ENCODE peak calls at places on chromosomes 2 and 18, in nine cellular contexts. P is fibroblast of lung; Q is stimulated activated naive B cell treated with anti-CD40 and anti-IgM and Interleukin-4, amounts not matched to agents 10 μg/mL and 1 μg/mL and 100 μg/mL, for 72 hours; S is HuH-7.5; B is activated naive CD4-positive, alpha-beta T cell; W is iris pigment epithelial cell; A is Panc1; T is NCI-H1417; L is heart right ventricle. N is an unnamed sample.

GRCh38 chr2:82993631-82994030 is 1465.4 kb downstream of the SUCLG1 start:
- DNase-seq in P (no peak), Q (no peak), S (no peak), B (no peak), W (peak; percentile 15), A (peak; percentile 27), T (no peak), L (no peak), N (no peak)

GRCh38 chr2:241564596-241565411 is 6.3 kb downstream of the BOK start:
- DNase-seq in P (no peak), Q (no peak), S (no peak), B (no peak), W (no peak), A (no peak), T (no peak), L (no peak), N (no peak)

GRCh38 chr18:48388478-48388877 is 20.7 kb downstream of the ZBTB7C start:
- DNase-seq in P (peak; percentile 48), Q (no peak), S (no peak), B (no peak), W (no peak), A (no peak), T (no peak), L (no peak), N (no peak)

GRCh38 chr2:113024730-113025129 is 19.5 kb downstream of the IL36A start:
- DNase-seq in P (no peak), Q (no peak), S (no peak), B (no peak), W (no peak), A (no peak), T (no peak), L (no peak), N (no peak)

GRCh38 chr18:24763765-24764548 is 303.5 kb downstream of the HRH4 start:
- DNase-seq in P (peak; percentile 43), Q (no peak), S (no peak), B (no peak), W (no peak), A (no peak), T (no peak), L (peak; percentile 12), N (no peak)

GRCh38 chr2:628651-629050 is 48.6 kb downstream of the TMEM18 start:
- DNase-seq in P (no peak), Q (no peak), S (no peak), B (no peak), W (no peak), A (no peak), T (no peak), L (no peak), N (no peak)

GRCh38 chr18:9413586-9413985 is 61.7 kb upstream of the RALBP1 start:
- DNase-seq in P (peak; percentile 83), Q (no peak), S (no peak), B (no peak), W (peak; percentile 89), A (no peak), T (no peak), L (no peak), N (no peak)

GRCh38 chr18:46343940-46344372 is 239.8 kb downstream of the HAUS1 start:
- DNase-seq in P (no peak), Q (peak; percentile 62), S (no peak), B (peak; percentile 4), W (no peak), A (no peak), T (peak; percentile 25), L (peak; percentile 37), N (peak; percentile 76)

GRCh38 chr2:1638281-1638860 is 105.9 kb downstream of the PXDN start:
- DNase-seq in P (no peak), Q (no peak), S (no peak), B (no peak), W (peak; percentile 59), A (no peak), T (no peak), L (no peak), N (no peak)

GRCh38 chr18:35179906-35180305 is 60.9 kb upstream of the ZNF397 start:
- DNase-seq in P (no peak), Q (no peak), S (no peak), B (no peak), W (no peak), A (no peak), T (no peak), L (no peak), N (no peak)

GRCh38 chr2:9914384-9915065 is 37.0 kb upstream of the GRHL1 start:
- DNase-seq in P (peak; percentile 85), Q (no peak), S (no peak), B (no peak), W (peak; percentile 87), A (peak; percentile 82), T (no peak), L (no peak), N (no peak)

GRCh38 chr2:148615446-148615845 is 29.1 kb upstream of the EPC2 start:
- DNase-seq in P (no peak), Q (no peak), S (no peak), B (no peak), W (no peak), A (no peak), T (no peak), L (no peak), N (no peak)

GRCh38 chr2:42835577-42836371 is 43.4 kb upstream of the HAAO start:
- DNase-seq in P (peak; percentile 94), Q (no peak), S (no peak), B (no peak), W (peak; percentile 99), A (no peak), T (no peak), L (no peak), N (no peak)

GRCh38 chr18:48409591-48410094 is 460 bp upstream of the ZBTB7C start:
- DNase-seq in P (peak; percentile 23), Q (no peak), S (no peak), B (no peak), W (no peak), A (no peak), T (peak; percentile 44), L (peak; percentile 54), N (no peak)

GRCh38 chr2:180523629-180524340 is 456.6 kb upstream of the UBE2E3 start:
- DNase-seq in P (peak; percentile 93), Q (no peak), S (no peak), B (no peak), W (peak; percentile 92), A (no peak), T (no peak), L (no peak), N (no peak)

GRCh38 chr18:23556145-23556780 is 30.0 kb downstream of the NPC1 start:
- DNase-seq in P (no peak), Q (no peak), S (peak; percentile 46), B (no peak), W (no peak), A (no peak), T (no peak), L (no peak), N (no peak)

GRCh38 chr2:102100371-102101096 is 42.0 kb upstream of the IL1R1 start:
- DNase-seq in P (peak; percentile 48), Q (no peak), S (no peak), B (no peak), W (peak; percentile 61), A (no peak), T (no peak), L (no peak), N (no peak)

GRCh38 chr2:102417946-102418345 is 5.0 kb upstream of the IL18RAP start:
- DNase-seq in P (no peak), Q (no peak), S (no peak), B (no peak), W (no peak), A (no peak), T (no peak), L (no peak), N (no peak)

GRCh38 chr2:202717598-202718310 is 83.0 kb downstream of the FAM117B start:
- DNase-seq in P (no peak), Q (peak; percentile 5), S (no peak), B (no peak), W (no peak), A (no peak), T (no peak), L (no peak), N (no peak)

GRCh38 chr2:240216197-240216596 is 75.7 kb upstream of the OTOS start:
- DNase-seq in P (no peak), Q (no peak), S (no peak), B (no peak), W (no peak), A (no peak), T (no peak), L (no peak), N (no peak)

GRCh38 chr18:23541349-23542093 is 38.2 kb downstream of the RMC1 start:
- DNase-seq in P (no peak), Q (no peak), S (no peak), B (no peak), W (no peak), A (no peak), T (no peak), L (no peak), N (no peak)

GRCh38 chr2:210399440-210400041 is 77.0 kb downstream of the LANCL1 start:
- DNase-seq in P (peak; percentile 42), Q (no peak), S (no peak), B (no peak), W (peak; percentile 17), A (no peak), T (no peak), L (no peak), N (no peak)

GRCh38 chr2:226354434-226354833 is 445.2 kb downstream of the IRS1 start:
- DNase-seq in P (no peak), Q (no peak), S (no peak), B (no peak), W (peak; percentile 41), A (no peak), T (no peak), L (no peak), N (no peak)

GRCh38 chr2:127887452-127888219 is 1.9 kb upstream of the AMMECR1L start:
- DNase-seq in P (peak; percentile 71), Q (no peak), S (no peak), B (no peak), W (no peak), A (no peak), T (no peak), L (no peak), N (no peak)

GRCh38 chr2:27378096-27378808 is 2.3 kb downstream of the ZNF513 start:
- DNase-seq in P (no peak), Q (no peak), S (no peak), B (no peak), W (no peak), A (no peak), T (no peak), L (no peak), N (no peak)

GRCh38 chr2:79359419-79359818 is 153.4 kb upstream of the CTNNA2 start:
- DNase-seq in P (no peak), Q (no peak), S (no peak), B (no peak), W (no peak), A (no peak), T (no peak), L (no peak), N (no peak)

GRCh38 chr2:25324905-25325592 is 16.7 kb downstream of the DNMT3A start:
- DNase-seq in P (peak; percentile 50), Q (no peak), S (no peak), B (no peak), W (peak; percentile 23), A (no peak), T (no peak), L (no peak), N (no peak)

GRCh38 chr2:179020156-179020750 is 29.7 kb downstream of the CCDC141 start:
- DNase-seq in P (no peak), Q (peak; percentile 39), S (peak; percentile 6), B (peak; percentile 9), W (peak; percentile 17), A (peak; percentile 4), T (peak; percentile 58), L (peak; percentile 20), N (no peak)

GRCh38 chr18:2572144-2572682 is 856 bp downstream of the NDC80 start:
- DNase-seq in P (no peak), Q (no peak), S (no peak), B (no peak), W (no peak), A (no peak), T (no peak), L (no peak), N (no peak)

GRCh38 chr2:216006164-216006663 is 7.1 kb downstream of the MREG start:
- DNase-seq in P (no peak), Q (peak; percentile 83), S (no peak), B (no peak), W (peak; percentile 14), A (no peak), T (no peak), L (no peak), N (no peak)

GRCh38 chr2:135629520-135629919 is 98.2 kb downstream of the R3HDM1 start:
- DNase-seq in P (no peak), Q (no peak), S (no peak), B (no peak), W (no peak), A (no peak), T (no peak), L (no peak), N (no peak)